ENCODE peak calls at places on chromosomes 2 and 18, in five cellular contexts. One of them, this sample, is unnamed.
A peak's percentile ranks its signal among the peaks of the same experiment; 100 is the strongest.

GRCh38 chr2:210503622-210504300 is 27.2 kb upstream of the LANCL1 start:
- DNase-seq in HepG2: no peak
- DNase-seq in K562: no peak
- DNase-seq in GM12878: no peak
- DNase-seq in SK-N-SH: no peak
- DNase-seq in this sample: no peak

GRCh38 chr2:119487434-119488244 is 36.6 kb downstream of the SCTR start:
- DNase-seq in HepG2: peak; percentile 90
- DNase-seq in K562: no peak
- DNase-seq in GM12878: peak; percentile 34
- DNase-seq in SK-N-SH: no peak
- DNase-seq in this sample: no peak

GRCh38 chr18:78080081-78080480 is 830.4 kb downstream of the GALR1 start:
- DNase-seq in HepG2: no peak
- DNase-seq in K562: no peak
- DNase-seq in GM12878: no peak
- DNase-seq in SK-N-SH: no peak
- DNase-seq in this sample: no peak

GRCh38 chr2:181354626-181355025 is 102.6 kb upstream of the ITGA4 start:
- DNase-seq in HepG2: no peak
- DNase-seq in K562: no peak
- DNase-seq in GM12878: no peak
- DNase-seq in SK-N-SH: no peak
- DNase-seq in this sample: no peak

GRCh38 chr2:188524519-188525113 is 232.9 kb downstream of the GULP1 start:
- DNase-seq in HepG2: peak; percentile 53
- DNase-seq in K562: peak; percentile 14
- DNase-seq in GM12878: no peak
- DNase-seq in SK-N-SH: peak; percentile 28
- DNase-seq in this sample: peak; percentile 19

GRCh38 chr2:183665403-183665802 is 541.2 kb downstream of the NUP35 start:
- DNase-seq in HepG2: no peak
- DNase-seq in K562: no peak
- DNase-seq in GM12878: no peak
- DNase-seq in SK-N-SH: no peak
- DNase-seq in this sample: peak; percentile 4

GRCh38 chr2:42185200-42185921 is 16.2 kb downstream of the EML4 start:
- DNase-seq in HepG2: no peak
- DNase-seq in K562: no peak
- DNase-seq in GM12878: no peak
- DNase-seq in SK-N-SH: no peak
- DNase-seq in this sample: no peak

GRCh38 chr2:86223098-86223681 is 23.9 kb downstream of the MRPL35 start:
- DNase-seq in HepG2: no peak
- DNase-seq in K562: no peak
- DNase-seq in GM12878: no peak
- DNase-seq in SK-N-SH: peak; percentile 67
- DNase-seq in this sample: no peak

GRCh38 chr18:65363006-65363405 is 387.8 kb upstream of the CDH7 start:
- DNase-seq in HepG2: no peak
- DNase-seq in K562: no peak
- DNase-seq in GM12878: no peak
- DNase-seq in SK-N-SH: no peak
- DNase-seq in this sample: no peak

GRCh38 chr2:43038720-43039099 is 187.7 kb downstream of the ZFP36L2 start:
- DNase-seq in HepG2: no peak
- DNase-seq in K562: no peak
- DNase-seq in GM12878: no peak
- DNase-seq in SK-N-SH: no peak
- DNase-seq in this sample: no peak

GRCh38 chr2:12428324-12428723 is 288.4 kb upstream of the TRIB2 start:
- DNase-seq in HepG2: no peak
- DNase-seq in K562: no peak
- DNase-seq in GM12878: no peak
- DNase-seq in SK-N-SH: no peak
- DNase-seq in this sample: no peak

GRCh38 chr18:11498821-11499220 is 110.6 kb upstream of the SLC35G4 start:
- DNase-seq in HepG2: no peak
- DNase-seq in K562: no peak
- DNase-seq in GM12878: no peak
- DNase-seq in SK-N-SH: no peak
- DNase-seq in this sample: no peak

GRCh38 chr2:35783723-35784122 is 571.9 kb upstream of the CRIM1 start:
- DNase-seq in HepG2: peak; percentile 32
- DNase-seq in K562: peak; percentile 1
- DNase-seq in GM12878: no peak
- DNase-seq in SK-N-SH: no peak
- DNase-seq in this sample: no peak

GRCh38 chr2:16282511-16282910 is 342.2 kb downstream of the MYCN start:
- DNase-seq in HepG2: no peak
- DNase-seq in K562: no peak
- DNase-seq in GM12878: no peak
- DNase-seq in SK-N-SH: no peak
- DNase-seq in this sample: no peak

GRCh38 chr2:43099797-43100196 is 126.6 kb downstream of the ZFP36L2 start:
- DNase-seq in HepG2: no peak
- DNase-seq in K562: no peak
- DNase-seq in GM12878: no peak
- DNase-seq in SK-N-SH: no peak
- DNase-seq in this sample: no peak

GRCh38 chr18:66560092-66560491 is 43.8 kb downstream of the CDH19 start:
- DNase-seq in HepG2: peak; percentile 34
- DNase-seq in K562: no peak
- DNase-seq in GM12878: no peak
- DNase-seq in SK-N-SH: no peak
- DNase-seq in this sample: peak; percentile 4
- TF ChIP-seq FOXM1 in HepG2: no peak
- TF ChIP-seq FOXM1 in K562: no peak
- TF ChIP-seq FOXM1 in GM12878: no peak
- TF ChIP-seq FOXM1 in SK-N-SH: no peak
- TF ChIP-seq FOXM1 in this sample: no peak

GRCh38 chr2:17313261-17313660 is 205.0 kb downstream of the RAD51AP2 start:
- DNase-seq in HepG2: no peak
- DNase-seq in K562: no peak
- DNase-seq in GM12878: no peak
- DNase-seq in SK-N-SH: no peak
- DNase-seq in this sample: no peak
- TF ChIP-seq FOXM1 in HepG2: no peak
- TF ChIP-seq FOXM1 in K562: no peak
- TF ChIP-seq FOXM1 in GM12878: no peak
- TF ChIP-seq FOXM1 in SK-N-SH: no peak
- TF ChIP-seq FOXM1 in this sample: no peak

GRCh38 chr2:204892506-204893255 is 347.4 kb downstream of the PARD3B start:
- DNase-seq in HepG2: no peak
- DNase-seq in K562: no peak
- DNase-seq in GM12878: no peak
- DNase-seq in SK-N-SH: no peak
- DNase-seq in this sample: no peak
- TF ChIP-seq FOXM1 in HepG2: no peak
- TF ChIP-seq FOXM1 in K562: no peak
- TF ChIP-seq FOXM1 in GM12878: no peak
- TF ChIP-seq FOXM1 in SK-N-SH: no peak
- TF ChIP-seq FOXM1 in this sample: no peak

GRCh38 chr2:38598991-38599295 is 3.8 kb downstream of the HNRNPLL start:
- DNase-seq in HepG2: peak; percentile 39
- DNase-seq in K562: no peak
- DNase-seq in GM12878: no peak
- DNase-seq in SK-N-SH: no peak
- DNase-seq in this sample: no peak
- TF ChIP-seq FOXM1 in HepG2: no peak
- TF ChIP-seq FOXM1 in K562: no peak
- TF ChIP-seq FOXM1 in GM12878: no peak
- TF ChIP-seq FOXM1 in SK-N-SH: no peak
- TF ChIP-seq FOXM1 in this sample: no peak

GRCh38 chr2:218607436-218608115 is at the start of gene PLCD4:
- DNase-seq in HepG2: no peak
- DNase-seq in K562: no peak
- DNase-seq in GM12878: no peak
- DNase-seq in SK-N-SH: peak; percentile 79
- DNase-seq in this sample: no peak

GRCh38 chr2:218605438-218605837 is 2.3 kb upstream of the PLCD4 start:
- DNase-seq in HepG2: no peak
- DNase-seq in K562: no peak
- DNase-seq in GM12878: no peak
- DNase-seq in SK-N-SH: peak; percentile 62
- DNase-seq in this sample: no peak
- TF ChIP-seq FOXM1 in HepG2: no peak
- TF ChIP-seq FOXM1 in K562: no peak
- TF ChIP-seq FOXM1 in GM12878: no peak
- TF ChIP-seq FOXM1 in SK-N-SH: no peak
- TF ChIP-seq FOXM1 in this sample: no peak

DNA sequence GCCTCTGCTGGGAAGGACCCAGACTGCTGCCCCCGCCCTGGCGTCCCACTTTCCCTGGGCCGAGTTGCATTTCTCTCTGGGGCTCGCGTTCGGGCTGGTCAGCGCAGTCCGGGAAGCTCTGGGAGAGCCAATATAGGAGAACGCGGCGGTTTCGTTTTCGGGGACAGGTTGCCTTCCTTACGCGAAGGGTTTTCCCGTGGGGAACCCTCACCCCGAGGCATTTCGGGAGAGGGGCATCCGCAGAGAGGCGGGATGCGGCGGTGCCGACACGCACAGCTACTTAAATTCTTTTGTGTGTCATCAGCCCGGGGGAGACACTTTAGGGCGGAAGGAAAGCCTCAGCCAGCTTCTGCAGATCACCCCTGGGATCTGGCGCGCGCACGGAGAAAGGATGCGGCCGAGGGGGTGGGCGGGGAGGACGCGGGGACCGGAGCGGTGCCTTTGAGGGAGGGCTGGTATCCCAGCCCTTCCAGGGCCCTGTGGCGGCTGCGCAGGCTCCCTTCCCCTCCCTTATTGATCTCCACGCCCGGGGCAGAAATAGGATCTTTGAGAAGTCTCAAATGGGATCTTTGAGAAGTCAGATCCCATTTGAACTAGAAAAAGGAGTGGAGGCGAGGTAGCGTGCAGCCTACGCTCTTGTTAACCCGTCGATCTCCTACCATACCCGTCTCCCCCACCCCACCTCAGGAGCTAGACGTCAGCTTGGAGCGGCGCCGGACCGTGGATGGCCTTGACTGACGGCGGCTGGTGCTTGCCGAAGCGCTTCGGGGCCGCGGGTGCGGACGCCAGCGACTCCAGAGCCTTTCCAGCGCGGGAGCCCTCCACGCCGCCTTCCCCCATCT is 1.3 kb downstream of the GATA6 start:
- DNase-seq in HepG2: peak; percentile 13
- DNase-seq in K562: no peak
- DNase-seq in GM12878: no peak
- DNase-seq in SK-N-SH: peak; percentile 39
- DNase-seq in this sample: peak; percentile 51
- TF ChIP-seq FOXM1 in HepG2: no peak
- TF ChIP-seq FOXM1 in K562: no peak
- TF ChIP-seq FOXM1 in GM12878: no peak
- TF ChIP-seq FOXM1 in SK-N-SH: no peak
- TF ChIP-seq FOXM1 in this sample: no peak

DNA sequence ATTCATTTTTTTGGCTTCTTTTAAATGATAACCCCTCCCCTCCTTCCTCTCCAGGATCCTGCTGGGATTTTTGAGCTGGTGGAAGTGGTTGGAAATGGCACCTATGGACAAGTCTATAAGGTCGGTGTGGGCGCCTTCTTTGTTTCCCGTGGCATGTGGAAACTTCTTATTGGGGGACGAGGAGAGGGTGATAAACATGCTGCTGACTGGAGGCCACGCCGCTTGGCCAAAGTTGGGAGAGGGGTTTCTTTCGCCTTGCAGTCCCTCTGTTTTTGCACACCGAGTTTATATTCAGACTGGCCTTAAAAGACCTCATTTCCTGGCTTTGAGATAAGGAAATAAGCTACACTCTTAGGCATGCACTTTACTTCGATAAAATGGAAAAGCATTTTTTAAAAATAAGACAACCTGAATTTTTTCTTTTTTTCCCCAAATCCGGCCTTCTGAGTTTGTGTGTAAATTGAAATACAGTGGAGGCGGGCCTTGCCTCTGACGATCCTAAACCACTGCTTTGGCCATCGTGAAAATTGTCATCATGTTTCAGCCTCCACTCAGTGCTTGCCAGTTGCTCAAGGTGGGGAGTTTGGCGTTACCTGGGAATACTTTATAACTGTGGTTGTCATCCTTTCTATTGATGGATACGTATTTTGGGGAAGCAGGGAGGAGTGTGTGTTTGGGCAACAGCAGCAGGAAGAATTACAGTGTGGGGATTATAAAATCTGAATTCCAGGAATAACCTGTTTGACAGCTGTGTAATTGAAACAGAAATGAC is 1.1 kb downstream of the MAP4K4 start:
- DNase-seq in HepG2: no peak
- DNase-seq in K562: no peak
- DNase-seq in GM12878: no peak
- DNase-seq in SK-N-SH: peak; percentile 36
- DNase-seq in this sample: peak; percentile 27
- TF ChIP-seq FOXM1 in HepG2: no peak
- TF ChIP-seq FOXM1 in K562: no peak
- TF ChIP-seq FOXM1 in GM12878: no peak
- TF ChIP-seq FOXM1 in SK-N-SH: no peak
- TF ChIP-seq FOXM1 in this sample: no peak

GRCh38 chr2:196389670-196390069 is 218.3 kb upstream of the STK17B start:
- DNase-seq in HepG2: no peak
- DNase-seq in K562: no peak
- DNase-seq in GM12878: no peak
- DNase-seq in SK-N-SH: no peak
- DNase-seq in this sample: no peak
- TF ChIP-seq FOXM1 in HepG2: no peak
- TF ChIP-seq FOXM1 in K562: no peak
- TF ChIP-seq FOXM1 in GM12878: no peak
- TF ChIP-seq FOXM1 in SK-N-SH: no peak
- TF ChIP-seq FOXM1 in this sample: no peak